ENCODE peak calls at places on chromosome 22, in five cellular contexts. One of them, this sample, is unnamed.

GRCh38 chr22:23790819-23791736 is 4.3 kb downstream of the SMARCB1 start:
- DNase-seq in central memory CD4-positive, alpha-beta T cell: no peak
- DNase-seq in neuronal stem cell: no peak
- DNase-seq in NCI-H774: no peak
- DNase-seq in T-helper 2 cell: no peak
- DNase-seq in this sample: no peak

GRCh38 chr22:45817705-45818104 is 146.1 kb downstream of the ATXN10 start:
- DNase-seq in NCI-H774: no peak
- DNase-seq in neuronal stem cell: no peak
- DNase-seq in central memory CD4-positive, alpha-beta T cell: no peak
- DNase-seq in T-helper 2 cell: no peak
- DNase-seq in this sample: no peak

GRCh38 chr22:48866906-48867597 is 960.6 kb downstream of the BRD1 start:
- DNase-seq in T-helper 2 cell: no peak
- DNase-seq in NCI-H774: no peak
- DNase-seq in neuronal stem cell: no peak
- DNase-seq in central memory CD4-positive, alpha-beta T cell: no peak
- DNase-seq in this sample: no peak

GRCh38 chr22:39110631-39111561 is 13.9 kb downstream of the APOBEC3H start:
- DNase-seq in NCI-H774: no peak
- DNase-seq in T-helper 2 cell: no peak
- DNase-seq in neuronal stem cell: no peak
- DNase-seq in central memory CD4-positive, alpha-beta T cell: no peak
- DNase-seq in this sample: no peak

GRCh38 chr22:23070418-23071162 is at the start of gene GNAZ:
- DNase-seq in NCI-H774: no peak
- DNase-seq in central memory CD4-positive, alpha-beta T cell: peak
- DNase-seq in T-helper 2 cell: no peak
- DNase-seq in neuronal stem cell: peak
- DNase-seq in this sample: peak

GRCh38 chr22:36619797-36620390 is 83.7 kb downstream of the CACNG2 start:
- DNase-seq in T-helper 2 cell: no peak
- DNase-seq in neuronal stem cell: no peak
- DNase-seq in central memory CD4-positive, alpha-beta T cell: no peak
- DNase-seq in NCI-H774: no peak
- DNase-seq in this sample: no peak

GRCh38 chr22:49964136-49964492 is 3.5 kb downstream of the PIM3 start:
- DNase-seq in T-helper 2 cell: peak
- DNase-seq in neuronal stem cell: no peak
- DNase-seq in central memory CD4-positive, alpha-beta T cell: peak
- DNase-seq in NCI-H774: no peak
- DNase-seq in this sample: peak

GRCh38 chr22:43539572-43540533 is 128.0 kb downstream of the MPPED1 start:
- DNase-seq in NCI-H774: no peak
- DNase-seq in neuronal stem cell: no peak
- DNase-seq in central memory CD4-positive, alpha-beta T cell: no peak
- DNase-seq in T-helper 2 cell: no peak
- DNase-seq in this sample: no peak

GRCh38 chr22:38451404-38451803 is 3.6 kb downstream of the KCNJ4 start:
- DNase-seq in central memory CD4-positive, alpha-beta T cell: no peak
- DNase-seq in T-helper 2 cell: no peak
- DNase-seq in NCI-H774: no peak
- DNase-seq in neuronal stem cell: no peak
- DNase-seq in this sample: no peak

GRCh38 chr22:35409783-35410662 is 10.1 kb downstream of the MCM5 start:
- DNase-seq in central memory CD4-positive, alpha-beta T cell: no peak
- DNase-seq in neuronal stem cell: no peak
- DNase-seq in NCI-H774: no peak
- DNase-seq in T-helper 2 cell: no peak
- DNase-seq in this sample: no peak

GRCh38 chr22:31603574-31603973 is 58.4 kb downstream of the PISD start:
- DNase-seq in central memory CD4-positive, alpha-beta T cell: no peak
- DNase-seq in NCI-H774: no peak
- DNase-seq in neuronal stem cell: no peak
- DNase-seq in T-helper 2 cell: no peak
- DNase-seq in this sample: no peak

GRCh38 chr22:35587447-35587870 is 29.7 kb downstream of the MB start:
- DNase-seq in T-helper 2 cell: no peak
- DNase-seq in neuronal stem cell: no peak
- DNase-seq in central memory CD4-positive, alpha-beta T cell: no peak
- DNase-seq in NCI-H774: no peak
- DNase-seq in this sample: no peak

GRCh38 chr22:22422629-22423112 is 85.9 kb downstream of the ZNF280B start:
- DNase-seq in central memory CD4-positive, alpha-beta T cell: peak
- DNase-seq in NCI-H774: peak
- DNase-seq in neuronal stem cell: peak
- DNase-seq in T-helper 2 cell: no peak
- DNase-seq in this sample: peak

GRCh38 chr22:22684605-22685561 is 40.5 kb downstream of the GGTLC2 start:
- DNase-seq in central memory CD4-positive, alpha-beta T cell: no peak
- DNase-seq in T-helper 2 cell: no peak
- DNase-seq in neuronal stem cell: no peak
- DNase-seq in NCI-H774: peak
- DNase-seq in this sample: no peak

GRCh38 chr22:49853981-49854791 is 542 bp downstream of the ZBED4 start:
- DNase-seq in T-helper 2 cell: no peak
- DNase-seq in neuronal stem cell: peak
- DNase-seq in NCI-H774: no peak
- DNase-seq in central memory CD4-positive, alpha-beta T cell: no peak
- DNase-seq in this sample: no peak

GRCh38 chr22:45468872-45469572 is 33.7 kb upstream of the FBLN1 start:
- DNase-seq in T-helper 2 cell: no peak
- DNase-seq in neuronal stem cell: no peak
- DNase-seq in NCI-H774: no peak
- DNase-seq in central memory CD4-positive, alpha-beta T cell: no peak
- DNase-seq in this sample: no peak

GRCh38 chr22:25453557-25453956 is 110.9 kb upstream of the GRK3 start:
- DNase-seq in neuronal stem cell: no peak
- DNase-seq in NCI-H774: no peak
- DNase-seq in T-helper 2 cell: no peak
- DNase-seq in central memory CD4-positive, alpha-beta T cell: no peak
- DNase-seq in this sample: no peak

GRCh38 chr22:41833369-41834004 is 582 bp downstream of the SREBF2 start:
- DNase-seq in T-helper 2 cell: peak
- DNase-seq in NCI-H774: no peak
- DNase-seq in central memory CD4-positive, alpha-beta T cell: peak
- DNase-seq in neuronal stem cell: no peak
- DNase-seq in this sample: peak

GRCh38 chr22:45528046-45528445 is 25.4 kb downstream of the FBLN1 start:
- DNase-seq in T-helper 2 cell: no peak
- DNase-seq in central memory CD4-positive, alpha-beta T cell: no peak
- DNase-seq in NCI-H774: no peak
- DNase-seq in neuronal stem cell: no peak
- DNase-seq in this sample: no peak

GRCh38 chr22:44545773-44546172 is 47.7 kb upstream of the RTL6 start:
- DNase-seq in neuronal stem cell: no peak
- DNase-seq in central memory CD4-positive, alpha-beta T cell: no peak
- DNase-seq in T-helper 2 cell: no peak
- DNase-seq in NCI-H774: no peak
- DNase-seq in this sample: no peak

GRCh38 chr22:46580940-46581579 is 39.1 kb upstream of the GRAMD4 start:
- DNase-seq in neuronal stem cell: no peak
- DNase-seq in NCI-H774: no peak
- DNase-seq in T-helper 2 cell: no peak
- DNase-seq in central memory CD4-positive, alpha-beta T cell: no peak
- DNase-seq in this sample: no peak

GRCh38 chr22:37194750-37195149 is 6.7 kb upstream of the C1QTNF6 start:
- DNase-seq in neuronal stem cell: no peak
- DNase-seq in central memory CD4-positive, alpha-beta T cell: no peak
- DNase-seq in NCI-H774: no peak
- DNase-seq in T-helper 2 cell: no peak
- DNase-seq in this sample: no peak

GRCh38 chr22:31084811-31085492 is 3.8 kb downstream of the SMTN start:
- DNase-seq in neuronal stem cell: peak
- DNase-seq in central memory CD4-positive, alpha-beta T cell: peak
- DNase-seq in T-helper 2 cell: peak
- DNase-seq in NCI-H774: peak
- DNase-seq in this sample: peak

GRCh38 chr22:50530280-50530856 is 556 bp upstream of the TYMP start:
- DNase-seq in T-helper 2 cell: no peak
- DNase-seq in neuronal stem cell: no peak
- DNase-seq in central memory CD4-positive, alpha-beta T cell: no peak
- DNase-seq in NCI-H774: peak
- DNase-seq in this sample: no peak

GRCh38 chr22:23102002-23102655 is 31.8 kb downstream of the GNAZ start:
- DNase-seq in central memory CD4-positive, alpha-beta T cell: no peak
- DNase-seq in T-helper 2 cell: no peak
- DNase-seq in neuronal stem cell: no peak
- DNase-seq in NCI-H774: no peak
- DNase-seq in this sample: no peak

GRCh38 chr22:20089226-20089976 is 9.4 kb downstream of the DGCR8 start:
- DNase-seq in T-helper 2 cell: no peak
- DNase-seq in neuronal stem cell: no peak
- DNase-seq in central memory CD4-positive, alpha-beta T cell: no peak
- DNase-seq in NCI-H774: no peak
- DNase-seq in this sample: no peak

GRCh38 chr22:40436460-40437431 is 66.4 kb downstream of the SGSM3 start:
- DNase-seq in central memory CD4-positive, alpha-beta T cell: peak
- DNase-seq in NCI-H774: peak
- DNase-seq in T-helper 2 cell: peak
- DNase-seq in neuronal stem cell: peak
- DNase-seq in this sample: no peak

This sample was measured in CD8-positive, alpha-beta T cell.